ENCODE peak calls at places on chromosomes 16 and 17, in nine cellular contexts. G is RCC 7860; Y is MCF 10A; U is tibial artery; F is CD4-positive, alpha-beta memory T cell; C is cardiac muscle cell; D is colonic mucosa; N is posterior cingulate gyrus; H is ascending aorta. E is an unnamed sample.

GRCh38 chr17:69723741-69724140 is 309.2 kb downstream of the MAP2K6 start:
- DNase-seq in G (no peak), Y (peak), U (no peak), F (no peak), C (no peak), D (no peak), N (no peak), H (no peak), E (no peak)

GRCh38 chr17:3157218-3157617 is 29.9 kb upstream of the OR1G1 start:
- DNase-seq in G (no peak), Y (no peak), U (no peak), F (no peak), C (no peak), D (no peak), N (no peak), H (no peak), E (no peak)

GRCh38 chr17:76726231-76726765 is at the start of gene JMJD6:
- DNase-seq in G (peak), Y (peak), U (peak), F (no peak), C (peak), D (peak), N (peak), H (peak), E (peak)

GRCh38 chr16:22109258-22109898 is 17.0 kb downstream of the VWA3A start:
- DNase-seq in G (no peak), Y (no peak), U (no peak), F (no peak), C (no peak), D (no peak), N (no peak), H (no peak), E (no peak)

GRCh38 chr17:28916302-28916934 is 13.5 kb upstream of the DHRS13 start:
- DNase-seq in G (no peak), Y (no peak), U (no peak), F (peak), C (peak), D (peak), N (no peak), H (no peak), E (no peak)

GRCh38 chr17:49388290-49388640 is 26.2 kb upstream of the ZNF652 start:
- DNase-seq in G (no peak), Y (no peak), U (no peak), F (peak), C (no peak), D (no peak), N (no peak), H (no peak), E (no peak)

GRCh38 chr17:77330602-77331081 is 189.9 kb downstream of the SEC14L1 start:
- DNase-seq in G (no peak), Y (no peak), U (peak), F (no peak), C (no peak), D (peak), N (no peak), H (peak), E (no peak)

GRCh38 chr17:6853764-6854442 is 22.4 kb upstream of the TEKT1 start:
- DNase-seq in G (no peak), Y (peak), U (no peak), F (no peak), C (no peak), D (no peak), N (no peak), H (no peak), E (no peak)

GRCh38 chr17:82396601-82397435 is 21.3 kb upstream of the HEXD start:
- DNase-seq in G (no peak), Y (peak), U (no peak), F (no peak), C (peak), D (no peak), N (no peak), H (no peak), E (no peak)

GRCh38 chr16:27088216-27088615 is 21.5 kb downstream of the C16orf82 start:
- DNase-seq in G (no peak), Y (no peak), U (peak), F (no peak), C (no peak), D (no peak), N (no peak), H (no peak), E (no peak)

GRCh38 chr16:21260870-21261791 is 17.0 kb downstream of the CRYM start:
- DNase-seq in G (peak), Y (peak), U (no peak), F (no peak), C (no peak), D (peak), N (no peak), H (peak), E (no peak)

GRCh38 chr16:57630931-57631845 is 2.8 kb downstream of the ADGRG1 start:
- DNase-seq in G (no peak), Y (no peak), U (no peak), F (no peak), C (no peak), D (no peak), N (peak), H (no peak), E (no peak)

GRCh38 chr16:78310990-78311561 is 211.6 kb downstream of the WWOX start:
- DNase-seq in G (no peak), Y (no peak), U (no peak), F (no peak), C (no peak), D (no peak), N (no peak), H (no peak), E (no peak)

GRCh38 chr17:83189673-83190385 is 110.4 kb downstream of the METRNL start:
- DNase-seq in G (no peak), Y (no peak), U (peak), F (no peak), C (no peak), D (peak), N (no peak), H (peak), E (peak)

GRCh38 chr17:27282054-27282501 is 11.8 kb upstream of the WSB1 start:
- DNase-seq in G (no peak), Y (peak), U (no peak), F (no peak), C (no peak), D (no peak), N (no peak), H (no peak), E (no peak)

GRCh38 chr17:27430882-27431491 is 25.3 kb upstream of the KSR1 start:
- DNase-seq in G (no peak), Y (peak), U (no peak), F (no peak), C (peak), D (peak), N (no peak), H (no peak), E (no peak)

GRCh38 chr17:72150632-72151460 is 30.0 kb downstream of the SOX9 start:
- DNase-seq in G (no peak), Y (no peak), U (no peak), F (no peak), C (no peak), D (no peak), N (no peak), H (no peak), E (no peak)

GRCh38 chr17:35315283-35315682 is 58.1 kb downstream of the SLFN11 start:
- DNase-seq in G (no peak), Y (peak), U (no peak), F (no peak), C (no peak), D (no peak), N (no peak), H (peak), E (peak)